ENCODE peak calls at places on chromosomes 4 and X, in six cellular contexts. U, W, Q, J, C and M are unnamed samples.

GRCh38 chr4:114383055-114383454 is 215.6 kb upstream of the UGT8 start:
- DNase-seq in U (no peak), J (no peak), C (no peak), W (no peak), Q (no peak), M (no peak)

GRCh38 chr4:134298313-134298712 is 96.7 kb upstream of the PABPC4L start:
- DNase-seq in W (no peak), C (no peak), U (no peak), Q (no peak), J (no peak), M (no peak)

GRCh38 chr4:4320951-4321714 is 31.1 kb downstream of the ZBTB49 start:
- DNase-seq in W (peak; percentile 59), U (no peak), C (no peak), J (no peak), Q (no peak), M (no peak)

GRCh38 chr4:153799708-153800074 is 10.8 kb upstream of the SFRP2 start:
- DNase-seq in U (no peak), C (no peak), J (no peak), Q (no peak), W (peak; percentile 17), M (no peak)

GRCh38 chrX:49157194-49157593 is 5.4 kb upstream of the MAGIX start:
- DNase-seq in Q (peak; percentile 49), C (no peak), J (no peak), U (no peak), W (no peak), M (no peak)

GRCh38 chr4:6190486-6190885 is 9.9 kb downstream of the JAKMIP1 start:
- DNase-seq in Q (no peak), C (no peak), W (no peak), U (no peak), J (no peak), M (no peak)

GRCh38 chrX:40285876-40286275 is 188.1 kb upstream of the BCOR start:
- DNase-seq in Q (no peak), W (no peak), J (no peak), U (no peak), C (no peak), M (no peak)

GRCh38 chr4:111952708-111953107 is 192.5 kb upstream of the FAM241A start:
- DNase-seq in W (no peak), C (no peak), J (no peak), Q (no peak), U (no peak), M (no peak)

GRCh38 chr4:1578301-1578781 is 105.8 kb downstream of the FAM53A start:
- DNase-seq in C (no peak), Q (no peak), U (no peak), W (no peak), J (no peak), M (no peak)

GRCh38 chrX:44913656-44914531 is 40.9 kb downstream of the KDM6A start:
- DNase-seq in U (no peak), C (no peak), J (no peak), W (no peak), Q (no peak), M (no peak)

GRCh38 chr4:14143892-14144291 is 516.4 kb upstream of the BOD1L1 start:
- DNase-seq in W (no peak), Q (no peak), C (no peak), U (no peak), J (no peak), M (no peak)

GRCh38 chrX:138938003-138938402 is 226.5 kb upstream of the FGF13 start:
- DNase-seq in U (no peak), J (no peak), W (no peak), C (no peak), Q (no peak), M (no peak)

GRCh38 chr4:151721466-151721865 is 39.3 kb downstream of the GATB start:
- DNase-seq in W (no peak), U (no peak), C (no peak), Q (no peak), J (no peak), M (no peak)

GRCh38 chr4:52852041-52852440 is 10.1 kb upstream of the RASL11B start:
- DNase-seq in W (no peak), Q (no peak), U (no peak), J (no peak), C (no peak), M (no peak)

GRCh38 chr4:118823471-118823870 is 12.5 kb downstream of the SEC24D start:
- DNase-seq in Q (no peak), J (no peak), U (no peak), C (no peak), W (no peak), M (no peak)

GRCh38 chr4:82688091-82688815 is 110.3 kb downstream of the SCD5 start:
- DNase-seq in U (peak; percentile 7), C (no peak), J (no peak), Q (no peak), W (no peak), M (no peak)

GRCh38 chr4:53490965-53491622 is 100.2 kb downstream of the LNX1 start:
- DNase-seq in U (no peak), Q (no peak), J (no peak), C (peak; percentile 40), W (peak; percentile 52), M (no peak)

GRCh38 chr4:81472249-81473085 is 760 bp upstream of the RASGEF1B start:
- DNase-seq in U (peak; percentile 24), Q (no peak), W (peak; percentile 18), C (peak; percentile 24), J (no peak), M (peak; percentile 13)

GRCh38 chr4:6957994-6958393 is 48.4 kb downstream of the TBC1D14 start:
- DNase-seq in Q (peak; percentile 39), C (no peak), J (no peak), U (no peak), W (no peak), M (no peak)

GRCh38 chr4:86443495-86443894 is 83.6 kb upstream of the MAPK10 start:
- DNase-seq in U (no peak), Q (no peak), C (no peak), W (no peak), J (no peak), M (no peak)

GRCh38 chrX:102341867-102342266 is 94.9 kb downstream of the NXF2 start:
- DNase-seq in C (no peak), Q (no peak), U (no peak), W (no peak), J (no peak), M (no peak)

GRCh38 chrX:15524417-15524816 is 23.8 kb downstream of the BMX start:
- DNase-seq in W (no peak), J (no peak), U (no peak), C (no peak), Q (no peak), M (no peak)

GRCh38 chrX:153782324-153782723 is 1.5 kb downstream of the SRPK3 start:
- DNase-seq in J (no peak), Q (no peak), W (no peak), U (no peak), C (no peak), M (no peak)

GRCh38 chrX:117957128-117957527 is 159.5 kb downstream of the KLHL13 start:
- DNase-seq in W (no peak), U (no peak), J (no peak), C (no peak), Q (no peak), M (no peak)

GRCh38 chrX:130083656-130084382 is 26.5 kb downstream of the ELF4 start:
- DNase-seq in W (no peak), J (no peak), C (no peak), U (no peak), Q (no peak), M (no peak)

DNA sequence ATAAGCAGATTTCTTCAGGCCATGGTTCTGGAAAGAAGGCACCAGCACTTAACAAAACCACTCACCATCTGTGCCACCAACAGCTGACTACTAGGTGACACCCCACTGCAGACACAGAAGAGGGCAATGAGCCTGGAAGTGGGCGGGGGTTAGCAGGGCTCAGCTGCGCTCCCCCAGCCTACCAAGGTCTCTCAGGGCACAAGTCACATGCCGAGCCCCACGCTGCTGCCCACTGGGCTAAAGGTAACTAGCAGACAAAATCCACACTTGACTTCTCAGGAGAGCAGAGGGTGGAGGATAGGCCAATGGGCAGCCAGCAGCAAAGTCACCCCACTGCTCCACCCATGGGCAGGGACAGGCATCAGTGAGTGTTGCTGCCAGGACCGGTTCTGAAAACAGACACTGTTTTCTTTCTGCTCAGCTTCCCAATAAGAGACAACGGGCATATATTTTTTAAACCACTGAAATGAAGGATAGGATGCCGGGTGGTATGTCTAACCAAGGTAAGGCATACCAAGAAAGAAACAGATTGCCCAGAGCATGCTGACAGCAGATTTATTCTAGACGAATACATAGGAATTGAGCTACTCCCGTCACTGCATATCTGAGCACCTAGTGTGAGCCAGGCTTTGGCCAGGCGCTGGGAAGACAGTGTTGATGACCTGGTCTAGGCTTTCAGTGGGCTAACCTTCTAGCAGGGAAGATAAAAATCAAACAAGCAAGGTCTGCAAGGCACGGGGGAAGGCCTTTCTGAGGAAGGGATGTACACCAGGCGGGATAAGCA is 20.1 kb downstream of the ACSL1 start:
- DNase-seq in J (no peak), W (no peak), C (no peak), U (no peak), Q (no peak), M (no peak)
- TF ChIP-seq POLR2A in J (no peak), W (no peak), C (no peak), U (no peak), Q (no peak), M (no peak)

DNA sequence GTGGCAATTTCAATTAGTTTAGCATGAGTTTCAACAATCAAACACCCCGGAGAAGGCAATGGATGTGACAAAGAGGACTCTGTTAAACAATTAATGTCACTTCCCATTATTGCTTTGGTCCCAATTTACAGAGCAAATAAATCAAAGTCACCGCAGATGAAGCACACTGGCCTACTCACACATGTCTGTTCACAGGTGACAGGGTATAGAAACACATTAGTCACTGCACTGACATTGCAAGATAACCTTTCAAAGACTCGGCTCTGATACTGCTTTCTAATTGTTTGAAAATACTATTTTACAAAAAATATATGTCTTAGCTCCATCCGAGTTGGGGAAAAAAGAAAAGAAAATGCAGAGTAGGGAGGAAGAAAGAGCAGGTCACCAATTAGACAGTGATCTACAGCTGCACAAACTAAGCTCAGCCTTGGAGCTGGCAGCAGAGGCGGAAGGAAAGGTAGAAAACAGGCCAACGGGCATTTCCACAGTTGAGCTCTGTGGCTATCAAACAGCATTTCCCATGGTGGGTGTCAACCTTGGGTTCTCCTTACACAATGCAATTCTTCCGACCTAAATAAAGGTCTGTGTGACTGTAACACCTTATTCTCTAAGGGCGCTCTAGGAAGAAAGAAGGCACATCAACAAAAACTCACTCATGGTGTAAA is 53.9 kb downstream of the PPARGC1A start:
- DNase-seq in J (no peak), U (no peak), W (no peak), Q (no peak), C (no peak), M (no peak)
- TF ChIP-seq TAF1 in J (no peak), U (no peak), W (no peak), Q (no peak), C (no peak), M (no peak)

DNA sequence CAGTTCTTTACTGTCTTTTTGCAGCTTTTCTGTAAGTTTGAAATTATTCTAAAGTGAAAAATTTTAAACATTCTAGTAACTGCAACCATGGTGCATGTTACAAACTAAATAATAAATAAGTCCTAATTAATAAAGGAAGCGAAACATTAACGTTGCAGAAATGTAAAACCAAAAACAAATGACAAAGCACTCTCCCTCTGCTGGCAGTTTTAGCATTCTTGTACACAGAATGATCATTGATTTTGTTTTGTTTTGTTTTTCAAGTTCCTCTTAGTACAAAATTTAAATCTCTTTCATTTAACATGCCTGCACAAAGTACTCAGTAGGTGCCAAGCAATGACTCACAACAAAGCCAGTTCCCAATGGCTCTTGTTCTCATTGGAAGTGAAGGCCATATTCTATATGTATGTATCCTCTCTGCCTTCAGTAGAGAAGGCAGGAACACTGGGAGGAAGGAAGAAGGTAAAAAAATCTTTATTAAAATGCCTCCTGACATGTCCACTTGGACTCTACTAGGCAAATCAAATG is 13.7 kb upstream of the TMSB4X start:
- DNase-seq in U (no peak), C (no peak), J (no peak), W (no peak), Q (no peak), M (no peak)
- TF ChIP-seq POLR2A in U (no peak), C (no peak), J (no peak), W (no peak), Q (no peak), M (no peak)

GRCh38 chr4:159296061-159296460 is 193.2 kb downstream of the RAPGEF2 start:
- DNase-seq in J (no peak), U (no peak), C (peak; percentile 22), Q (no peak), W (no peak), M (no peak)
- TF ChIP-seq TAF1 in J (no peak), U (no peak), C (no peak), Q (no peak), W (no peak), M (no peak)